ENCODE peak calls at places on chromosomes 5 and 9, in ten cellular contexts. One of them, this sample, is unnamed.

GRCh38 chr5:72300590-72301339 is 19.3 kb downstream of the MRPS27 start:
- DNase-seq in mesenchymal stem cell: no peak
- DNase-seq in stimulated activated CD4-positive, alpha-beta T cell treated with anti-CD3 and anti-CD28 coated beads, Interleukin-4, amount 100 ng/mL, for 4 hours: no peak
- DNase-seq in stimulated activated CD8-positive, alpha-beta memory T cell treated with anti-CD3 and anti-CD28 coated beads, Interleukin-4, amount 100 ng/mL, for 48 hours: no peak
- DNase-seq in right cardiac atrium: no peak
- DNase-seq in A172: no peak
- DNase-seq in cardiac fibroblast: peak; percentile 24
- DNase-seq in NCI-H2029 treated with DMSO at 0.1 percent for 48 hours: no peak
- DNase-seq in tibial artery: no peak
- DNase-seq in activated naive CD4-positive, alpha-beta T cell treated with anti-CD3 and anti-CD28 coated beads, Interleukin-2, amount 50 U/mL, for 72 hours: no peak
- DNase-seq in this sample: no peak

GRCh38 chr5:54066433-54066832 is 243.9 kb downstream of the ARL15 start:
- DNase-seq in A172: no peak
- DNase-seq in activated naive CD4-positive, alpha-beta T cell treated with anti-CD3 and anti-CD28 coated beads, Interleukin-2, amount 50 U/mL, for 72 hours: no peak
- DNase-seq in right cardiac atrium: no peak
- DNase-seq in stimulated activated CD8-positive, alpha-beta memory T cell treated with anti-CD3 and anti-CD28 coated beads, Interleukin-4, amount 100 ng/mL, for 48 hours: no peak
- DNase-seq in stimulated activated CD4-positive, alpha-beta T cell treated with anti-CD3 and anti-CD28 coated beads, Interleukin-4, amount 100 ng/mL, for 4 hours: no peak
- DNase-seq in tibial artery: no peak
- DNase-seq in mesenchymal stem cell: no peak
- DNase-seq in NCI-H2029 treated with DMSO at 0.1 percent for 48 hours: no peak
- DNase-seq in cardiac fibroblast: no peak
- DNase-seq in this sample: no peak

GRCh38 chr9:105067895-105068580 is 140.1 kb upstream of the ABCA1 start:
- DNase-seq in A172: peak; percentile 90
- DNase-seq in stimulated activated CD8-positive, alpha-beta memory T cell treated with anti-CD3 and anti-CD28 coated beads, Interleukin-4, amount 100 ng/mL, for 48 hours: no peak
- DNase-seq in activated naive CD4-positive, alpha-beta T cell treated with anti-CD3 and anti-CD28 coated beads, Interleukin-2, amount 50 U/mL, for 72 hours: no peak
- DNase-seq in stimulated activated CD4-positive, alpha-beta T cell treated with anti-CD3 and anti-CD28 coated beads, Interleukin-4, amount 100 ng/mL, for 4 hours: no peak
- DNase-seq in right cardiac atrium: no peak
- DNase-seq in NCI-H2029 treated with DMSO at 0.1 percent for 48 hours: no peak
- DNase-seq in tibial artery: no peak
- DNase-seq in mesenchymal stem cell: peak; percentile 92
- DNase-seq in cardiac fibroblast: peak; percentile 54
- DNase-seq in this sample: no peak

GRCh38 chr5:1005904-1006655 is 2.5 kb upstream of the NKD2 start:
- DNase-seq in NCI-H2029 treated with DMSO at 0.1 percent for 48 hours: no peak
- DNase-seq in cardiac fibroblast: no peak
- DNase-seq in stimulated activated CD8-positive, alpha-beta memory T cell treated with anti-CD3 and anti-CD28 coated beads, Interleukin-4, amount 100 ng/mL, for 48 hours: peak; percentile 18
- DNase-seq in activated naive CD4-positive, alpha-beta T cell treated with anti-CD3 and anti-CD28 coated beads, Interleukin-2, amount 50 U/mL, for 72 hours: no peak
- DNase-seq in mesenchymal stem cell: no peak
- DNase-seq in A172: no peak
- DNase-seq in stimulated activated CD4-positive, alpha-beta T cell treated with anti-CD3 and anti-CD28 coated beads, Interleukin-4, amount 100 ng/mL, for 4 hours: no peak
- DNase-seq in tibial artery: peak; percentile 11
- DNase-seq in right cardiac atrium: no peak
- DNase-seq in this sample: peak; percentile 8

GRCh38 chr5:33524476-33524875 is 83.7 kb downstream of the TARS1 start:
- DNase-seq in A172: no peak
- DNase-seq in mesenchymal stem cell: peak; percentile 47
- DNase-seq in cardiac fibroblast: no peak
- DNase-seq in NCI-H2029 treated with DMSO at 0.1 percent for 48 hours: no peak
- DNase-seq in tibial artery: no peak
- DNase-seq in stimulated activated CD8-positive, alpha-beta memory T cell treated with anti-CD3 and anti-CD28 coated beads, Interleukin-4, amount 100 ng/mL, for 48 hours: no peak
- DNase-seq in activated naive CD4-positive, alpha-beta T cell treated with anti-CD3 and anti-CD28 coated beads, Interleukin-2, amount 50 U/mL, for 72 hours: no peak
- DNase-seq in right cardiac atrium: no peak
- DNase-seq in stimulated activated CD4-positive, alpha-beta T cell treated with anti-CD3 and anti-CD28 coated beads, Interleukin-4, amount 100 ng/mL, for 4 hours: no peak
- DNase-seq in this sample: no peak

GRCh38 chr5:141779642-141780041 is 97.6 kb upstream of the ARAP3 start:
- DNase-seq in A172: peak; percentile 89
- DNase-seq in stimulated activated CD4-positive, alpha-beta T cell treated with anti-CD3 and anti-CD28 coated beads, Interleukin-4, amount 100 ng/mL, for 4 hours: no peak
- DNase-seq in NCI-H2029 treated with DMSO at 0.1 percent for 48 hours: no peak
- DNase-seq in mesenchymal stem cell: no peak
- DNase-seq in activated naive CD4-positive, alpha-beta T cell treated with anti-CD3 and anti-CD28 coated beads, Interleukin-2, amount 50 U/mL, for 72 hours: no peak
- DNase-seq in stimulated activated CD8-positive, alpha-beta memory T cell treated with anti-CD3 and anti-CD28 coated beads, Interleukin-4, amount 100 ng/mL, for 48 hours: no peak
- DNase-seq in right cardiac atrium: no peak
- DNase-seq in tibial artery: no peak
- DNase-seq in cardiac fibroblast: peak; percentile 7
- DNase-seq in this sample: no peak

GRCh38 chr9:93673844-93674334 is 97.5 kb downstream of the PHF2 start:
- DNase-seq in activated naive CD4-positive, alpha-beta T cell treated with anti-CD3 and anti-CD28 coated beads, Interleukin-2, amount 50 U/mL, for 72 hours: peak; percentile 50
- DNase-seq in NCI-H2029 treated with DMSO at 0.1 percent for 48 hours: no peak
- DNase-seq in A172: no peak
- DNase-seq in cardiac fibroblast: no peak
- DNase-seq in tibial artery: peak; percentile 18
- DNase-seq in stimulated activated CD8-positive, alpha-beta memory T cell treated with anti-CD3 and anti-CD28 coated beads, Interleukin-4, amount 100 ng/mL, for 48 hours: no peak
- DNase-seq in right cardiac atrium: peak; percentile 51
- DNase-seq in stimulated activated CD4-positive, alpha-beta T cell treated with anti-CD3 and anti-CD28 coated beads, Interleukin-4, amount 100 ng/mL, for 4 hours: no peak
- DNase-seq in mesenchymal stem cell: peak; percentile 6
- DNase-seq in this sample: peak; percentile 6

GRCh38 chr5:94674841-94675382 is 56.4 kb downstream of the SLF1 start:
- DNase-seq in mesenchymal stem cell: peak; percentile 18
- DNase-seq in activated naive CD4-positive, alpha-beta T cell treated with anti-CD3 and anti-CD28 coated beads, Interleukin-2, amount 50 U/mL, for 72 hours: no peak
- DNase-seq in stimulated activated CD8-positive, alpha-beta memory T cell treated with anti-CD3 and anti-CD28 coated beads, Interleukin-4, amount 100 ng/mL, for 48 hours: no peak
- DNase-seq in right cardiac atrium: no peak
- DNase-seq in tibial artery: no peak
- DNase-seq in A172: peak; percentile 18
- DNase-seq in cardiac fibroblast: peak; percentile 2
- DNase-seq in NCI-H2029 treated with DMSO at 0.1 percent for 48 hours: no peak
- DNase-seq in stimulated activated CD4-positive, alpha-beta T cell treated with anti-CD3 and anti-CD28 coated beads, Interleukin-4, amount 100 ng/mL, for 4 hours: no peak
- DNase-seq in this sample: no peak

GRCh38 chr9:94824401-94824800 is 97.9 kb downstream of the AOPEP start:
- DNase-seq in mesenchymal stem cell: no peak
- DNase-seq in activated naive CD4-positive, alpha-beta T cell treated with anti-CD3 and anti-CD28 coated beads, Interleukin-2, amount 50 U/mL, for 72 hours: no peak
- DNase-seq in right cardiac atrium: no peak
- DNase-seq in cardiac fibroblast: no peak
- DNase-seq in NCI-H2029 treated with DMSO at 0.1 percent for 48 hours: no peak
- DNase-seq in stimulated activated CD4-positive, alpha-beta T cell treated with anti-CD3 and anti-CD28 coated beads, Interleukin-4, amount 100 ng/mL, for 4 hours: no peak
- DNase-seq in A172: no peak
- DNase-seq in tibial artery: no peak
- DNase-seq in stimulated activated CD8-positive, alpha-beta memory T cell treated with anti-CD3 and anti-CD28 coated beads, Interleukin-4, amount 100 ng/mL, for 48 hours: no peak
- DNase-seq in this sample: no peak

GRCh38 chr9:73782166-73782565 is 630.5 kb downstream of the ANXA1 start:
- DNase-seq in activated naive CD4-positive, alpha-beta T cell treated with anti-CD3 and anti-CD28 coated beads, Interleukin-2, amount 50 U/mL, for 72 hours: no peak
- DNase-seq in mesenchymal stem cell: peak; percentile 61
- DNase-seq in right cardiac atrium: no peak
- DNase-seq in stimulated activated CD8-positive, alpha-beta memory T cell treated with anti-CD3 and anti-CD28 coated beads, Interleukin-4, amount 100 ng/mL, for 48 hours: no peak
- DNase-seq in NCI-H2029 treated with DMSO at 0.1 percent for 48 hours: no peak
- DNase-seq in stimulated activated CD4-positive, alpha-beta T cell treated with anti-CD3 and anti-CD28 coated beads, Interleukin-4, amount 100 ng/mL, for 4 hours: no peak
- DNase-seq in cardiac fibroblast: peak; percentile 59
- DNase-seq in tibial artery: no peak
- DNase-seq in A172: no peak
- DNase-seq in this sample: no peak

GRCh38 chr5:40691894-40692293 is 12.2 kb downstream of the PTGER4 start:
- DNase-seq in activated naive CD4-positive, alpha-beta T cell treated with anti-CD3 and anti-CD28 coated beads, Interleukin-2, amount 50 U/mL, for 72 hours: no peak
- DNase-seq in right cardiac atrium: no peak
- DNase-seq in NCI-H2029 treated with DMSO at 0.1 percent for 48 hours: no peak
- DNase-seq in tibial artery: no peak
- DNase-seq in A172: no peak
- DNase-seq in stimulated activated CD4-positive, alpha-beta T cell treated with anti-CD3 and anti-CD28 coated beads, Interleukin-4, amount 100 ng/mL, for 4 hours: no peak
- DNase-seq in cardiac fibroblast: no peak
- DNase-seq in stimulated activated CD8-positive, alpha-beta memory T cell treated with anti-CD3 and anti-CD28 coated beads, Interleukin-4, amount 100 ng/mL, for 48 hours: no peak
- DNase-seq in mesenchymal stem cell: no peak
- DNase-seq in this sample: no peak

GRCh38 chr9:16386579-16387077 is 483.8 kb downstream of the BNC2 start:
- DNase-seq in right cardiac atrium: no peak
- DNase-seq in NCI-H2029 treated with DMSO at 0.1 percent for 48 hours: no peak
- DNase-seq in tibial artery: no peak
- DNase-seq in A172: no peak
- DNase-seq in cardiac fibroblast: peak; percentile 45
- DNase-seq in stimulated activated CD4-positive, alpha-beta T cell treated with anti-CD3 and anti-CD28 coated beads, Interleukin-4, amount 100 ng/mL, for 4 hours: no peak
- DNase-seq in stimulated activated CD8-positive, alpha-beta memory T cell treated with anti-CD3 and anti-CD28 coated beads, Interleukin-4, amount 100 ng/mL, for 48 hours: no peak
- DNase-seq in activated naive CD4-positive, alpha-beta T cell treated with anti-CD3 and anti-CD28 coated beads, Interleukin-2, amount 50 U/mL, for 72 hours: no peak
- DNase-seq in mesenchymal stem cell: no peak
- DNase-seq in this sample: no peak

This sample was measured in progenitor cell of endocrine pancreas.